ENCODE peak calls at places on chromosomes 3 and 15, in seven cellular contexts. One of them, this sample, is unnamed.

GRCh38 chr15:30043211-30043655 is 39.5 kb upstream of the GOLGA8J start:
- DNase-seq in dorsolateral prefrontal cortex: no peak
- DNase-seq in fibroblast of mammary gland: peak; percentile 19
- DNase-seq in substantia nigra: no peak
- DNase-seq in stimulated activated CD4-positive, alpha-beta T cell treated with anti-CD3 and anti-CD28 coated beads, Interleukin-12 subunit alpha, Interleukin-12 subunit beta, amount 100 ng/mL, for 4 hours: no peak
- DNase-seq in foreskin fibroblast: peak; percentile 41
- DNase-seq in AG09319: no peak
- DNase-seq in this sample: no peak

GRCh38 chr3:169060037-169060436 is 603.5 kb downstream of the MECOM start:
- DNase-seq in dorsolateral prefrontal cortex: no peak
- DNase-seq in fibroblast of mammary gland: no peak
- DNase-seq in substantia nigra: no peak
- DNase-seq in stimulated activated CD4-positive, alpha-beta T cell treated with anti-CD3 and anti-CD28 coated beads, Interleukin-12 subunit alpha, Interleukin-12 subunit beta, amount 100 ng/mL, for 4 hours: no peak
- DNase-seq in foreskin fibroblast: peak; percentile 58
- DNase-seq in AG09319: no peak
- DNase-seq in this sample: no peak

GRCh38 chr15:71055461-71055860 is 59.8 kb upstream of the THSD4 start:
- DNase-seq in dorsolateral prefrontal cortex: no peak
- DNase-seq in fibroblast of mammary gland: peak; percentile 67
- DNase-seq in substantia nigra: no peak
- DNase-seq in stimulated activated CD4-positive, alpha-beta T cell treated with anti-CD3 and anti-CD28 coated beads, Interleukin-12 subunit alpha, Interleukin-12 subunit beta, amount 100 ng/mL, for 4 hours: no peak
- DNase-seq in foreskin fibroblast: peak; percentile 73
- DNase-seq in AG09319: no peak
- DNase-seq in this sample: no peak

GRCh38 chr15:32956006-32956405 is 238.2 kb downstream of the GREM1 start:
- DNase-seq in dorsolateral prefrontal cortex: no peak
- DNase-seq in fibroblast of mammary gland: peak; percentile 86
- DNase-seq in substantia nigra: no peak
- DNase-seq in stimulated activated CD4-positive, alpha-beta T cell treated with anti-CD3 and anti-CD28 coated beads, Interleukin-12 subunit alpha, Interleukin-12 subunit beta, amount 100 ng/mL, for 4 hours: no peak
- DNase-seq in foreskin fibroblast: peak; percentile 90
- DNase-seq in AG09319: peak; percentile 88
- DNase-seq in this sample: peak; percentile 33

GRCh38 chr15:58056015-58056414 is 9.5 kb downstream of the ALDH1A2 start:
- DNase-seq in dorsolateral prefrontal cortex: no peak
- DNase-seq in fibroblast of mammary gland: no peak
- DNase-seq in substantia nigra: no peak
- DNase-seq in stimulated activated CD4-positive, alpha-beta T cell treated with anti-CD3 and anti-CD28 coated beads, Interleukin-12 subunit alpha, Interleukin-12 subunit beta, amount 100 ng/mL, for 4 hours: no peak
- DNase-seq in foreskin fibroblast: no peak
- DNase-seq in AG09319: no peak
- DNase-seq in this sample: no peak

GRCh38 chr15:32656091-32656860 is 14.8 kb downstream of the SCG5 start:
- DNase-seq in dorsolateral prefrontal cortex: no peak
- DNase-seq in fibroblast of mammary gland: no peak
- DNase-seq in substantia nigra: no peak
- DNase-seq in stimulated activated CD4-positive, alpha-beta T cell treated with anti-CD3 and anti-CD28 coated beads, Interleukin-12 subunit alpha, Interleukin-12 subunit beta, amount 100 ng/mL, for 4 hours: no peak
- DNase-seq in foreskin fibroblast: no peak
- DNase-seq in AG09319: no peak
- DNase-seq in this sample: no peak

GRCh38 chr3:160564205-160564922 is 1.0 kb downstream of the KPNA4 start:
- DNase-seq in dorsolateral prefrontal cortex: no peak
- DNase-seq in fibroblast of mammary gland: no peak
- DNase-seq in substantia nigra: peak; percentile 24
- DNase-seq in stimulated activated CD4-positive, alpha-beta T cell treated with anti-CD3 and anti-CD28 coated beads, Interleukin-12 subunit alpha, Interleukin-12 subunit beta, amount 100 ng/mL, for 4 hours: no peak
- DNase-seq in foreskin fibroblast: peak; percentile 14
- DNase-seq in AG09319: no peak
- DNase-seq in this sample: no peak

GRCh38 chr3:141650783-141651182 is 87.3 kb upstream of the RNF7 start:
- DNase-seq in dorsolateral prefrontal cortex: no peak
- DNase-seq in fibroblast of mammary gland: no peak
- DNase-seq in substantia nigra: no peak
- DNase-seq in stimulated activated CD4-positive, alpha-beta T cell treated with anti-CD3 and anti-CD28 coated beads, Interleukin-12 subunit alpha, Interleukin-12 subunit beta, amount 100 ng/mL, for 4 hours: no peak
- DNase-seq in foreskin fibroblast: no peak
- DNase-seq in AG09319: no peak
- DNase-seq in this sample: no peak

GRCh38 chr3:128975276-128975675 is 18.6 kb downstream of the CFAP92 start:
- DNase-seq in dorsolateral prefrontal cortex: no peak
- DNase-seq in fibroblast of mammary gland: no peak
- DNase-seq in substantia nigra: no peak
- DNase-seq in stimulated activated CD4-positive, alpha-beta T cell treated with anti-CD3 and anti-CD28 coated beads, Interleukin-12 subunit alpha, Interleukin-12 subunit beta, amount 100 ng/mL, for 4 hours: no peak
- DNase-seq in foreskin fibroblast: no peak
- DNase-seq in AG09319: no peak
- DNase-seq in this sample: no peak

GRCh38 chr15:60674704-60675405 is 195.9 kb upstream of the ICE2 start:
- DNase-seq in dorsolateral prefrontal cortex: no peak
- DNase-seq in fibroblast of mammary gland: peak; percentile 23
- DNase-seq in substantia nigra: no peak
- DNase-seq in stimulated activated CD4-positive, alpha-beta T cell treated with anti-CD3 and anti-CD28 coated beads, Interleukin-12 subunit alpha, Interleukin-12 subunit beta, amount 100 ng/mL, for 4 hours: no peak
- DNase-seq in foreskin fibroblast: peak; percentile 39
- DNase-seq in AG09319: no peak
- DNase-seq in this sample: no peak

GRCh38 chr3:71713041-71713440 is 12.2 kb downstream of the EIF4E3 start:
- DNase-seq in dorsolateral prefrontal cortex: no peak
- DNase-seq in fibroblast of mammary gland: no peak
- DNase-seq in substantia nigra: no peak
- DNase-seq in stimulated activated CD4-positive, alpha-beta T cell treated with anti-CD3 and anti-CD28 coated beads, Interleukin-12 subunit alpha, Interleukin-12 subunit beta, amount 100 ng/mL, for 4 hours: no peak
- DNase-seq in foreskin fibroblast: no peak
- DNase-seq in AG09319: no peak
- DNase-seq in this sample: no peak

GRCh38 chr15:87562203-87562602 is 694.3 kb downstream of the NTRK3 start:
- DNase-seq in dorsolateral prefrontal cortex: no peak
- DNase-seq in fibroblast of mammary gland: no peak
- DNase-seq in substantia nigra: no peak
- DNase-seq in stimulated activated CD4-positive, alpha-beta T cell treated with anti-CD3 and anti-CD28 coated beads, Interleukin-12 subunit alpha, Interleukin-12 subunit beta, amount 100 ng/mL, for 4 hours: no peak
- DNase-seq in foreskin fibroblast: no peak
- DNase-seq in AG09319: no peak
- DNase-seq in this sample: no peak

GRCh38 chr3:48433472-48434118 is 3.7 kb upstream of the PLXNB1 start:
- DNase-seq in dorsolateral prefrontal cortex: no peak
- DNase-seq in fibroblast of mammary gland: peak; percentile 72
- DNase-seq in substantia nigra: no peak
- DNase-seq in stimulated activated CD4-positive, alpha-beta T cell treated with anti-CD3 and anti-CD28 coated beads, Interleukin-12 subunit alpha, Interleukin-12 subunit beta, amount 100 ng/mL, for 4 hours: no peak
- DNase-seq in foreskin fibroblast: peak; percentile 59
- DNase-seq in AG09319: no peak
- DNase-seq in this sample: no peak

GRCh38 chr3:187975571-187976360 is 178.2 kb upstream of the LPP start:
- DNase-seq in dorsolateral prefrontal cortex: no peak
- DNase-seq in fibroblast of mammary gland: peak; percentile 94
- DNase-seq in substantia nigra: no peak
- DNase-seq in stimulated activated CD4-positive, alpha-beta T cell treated with anti-CD3 and anti-CD28 coated beads, Interleukin-12 subunit alpha, Interleukin-12 subunit beta, amount 100 ng/mL, for 4 hours: no peak
- DNase-seq in foreskin fibroblast: peak; percentile 36
- DNase-seq in AG09319: no peak
- DNase-seq in this sample: peak; percentile 4